ENCODE peak calls at places on chromosomes 3 and 15, in ten cellular contexts. H, D, Y, C, R, B, Q, O, M and L are unnamed samples.

GRCh38 chr3:161560006-161560637 is 63.5 kb downstream of the OTOL1 start:
- DNase-seq in H (no peak), D (peak), Y (no peak), C (peak), R (no peak), B (peak), Q (peak), O (no peak), M (no peak), L (no peak)

GRCh38 chr3:54033761-54034160 is 88.6 kb upstream of the CACNA2D3 start:
- DNase-seq in H (no peak), D (no peak), Y (no peak), C (no peak), R (no peak), B (no peak), Q (no peak), O (no peak), M (no peak), L (no peak)

GRCh38 chr15:43440721-43441281 is 52.2 kb downstream of the TP53BP1 start:
- DNase-seq in H (peak), D (peak), Y (no peak), C (peak), R (no peak), B (peak), Q (no peak), O (peak), M (no peak), L (no peak)

GRCh38 chr15:100690032-100690785 is 87.8 kb downstream of the ASB7 start:
- DNase-seq in H (no peak), D (no peak), Y (no peak), C (no peak), R (no peak), B (peak), Q (no peak), O (no peak), M (peak), L (no peak)

GRCh38 chr3:101513419-101513986 is 491 bp upstream of the SENP7 start:
- DNase-seq in H (no peak), D (peak), Y (no peak), C (no peak), R (no peak), B (no peak), Q (no peak), O (no peak), M (no peak), L (no peak)

GRCh38 chr3:46742992-46743391 is 25.3 kb upstream of the PRSS50 start:
- DNase-seq in H (no peak), D (no peak), Y (no peak), C (no peak), R (no peak), B (no peak), Q (no peak), O (no peak), M (no peak), L (no peak)

GRCh38 chr15:59594991-59595390 is 16.6 kb upstream of the GCNT3 start:
- DNase-seq in H (no peak), D (no peak), Y (no peak), C (no peak), R (no peak), B (no peak), Q (no peak), O (no peak), M (no peak), L (no peak)

GRCh38 chr3:42803800-42804112 is 534 bp downstream of the HIGD1A start:
- DNase-seq in H (peak), D (no peak), Y (no peak), C (peak), R (peak), B (no peak), Q (peak), O (no peak), M (no peak), L (peak)

GRCh38 chr3:113557374-113557773 is 25.0 kb downstream of the SIDT1 start:
- DNase-seq in H (no peak), D (peak), Y (no peak), C (no peak), R (no peak), B (peak), Q (no peak), O (peak), M (no peak), L (no peak)

GRCh38 chr15:43225201-43225949 is 4.6 kb upstream of the EPB42 start:
- DNase-seq in H (no peak), D (peak), Y (peak), C (peak), R (no peak), B (peak), Q (peak), O (no peak), M (no peak), L (no peak)

GRCh38 chr3:123025642-123026521 is 1.7 kb downstream of the SEMA5B start:
- DNase-seq in H (no peak), D (peak), Y (no peak), C (no peak), R (no peak), B (no peak), Q (peak), O (no peak), M (peak), L (no peak)

GRCh38 chr3:3662610-3663009 is 136.6 kb upstream of the LRRN1 start:
- DNase-seq in H (no peak), D (no peak), Y (no peak), C (no peak), R (no peak), B (no peak), Q (no peak), O (peak), M (no peak), L (no peak)

GRCh38 chr15:60370804-60371700 is 26.7 kb downstream of the ANXA2 start:
- DNase-seq in H (no peak), D (peak), Y (no peak), C (no peak), R (no peak), B (peak), Q (no peak), O (peak), M (peak), L (no peak)

GRCh38 chr3:45593708-45594601 is 596 bp upstream of the LIMD1 start:
- DNase-seq in H (peak), D (peak), Y (peak), C (peak), R (peak), B (peak), Q (peak), O (no peak), M (peak), L (peak)

GRCh38 chr3:10511809-10512494 is 6.6 kb upstream of the ATP2B2 start:
- DNase-seq in H (no peak), D (no peak), Y (no peak), C (no peak), R (no peak), B (peak), Q (no peak), O (no peak), M (no peak), L (peak)

GRCh38 chr3:177337548-177338331 is 140.5 kb upstream of the TBL1XR1 start:
- DNase-seq in H (peak), D (peak), Y (no peak), C (peak), R (no peak), B (peak), Q (no peak), O (peak), M (no peak), L (no peak)

GRCh38 chr3:32865364-32865763 is 47.6 kb downstream of the TRIM71 start:
- DNase-seq in H (no peak), D (no peak), Y (no peak), C (no peak), R (no peak), B (peak), Q (no peak), O (peak), M (no peak), L (no peak)